ENCODE peak calls at places on chromosomes 11 and 22, in ten cellular contexts. One of them, this sample, is unnamed.

GRCh38 chr22:35915477-35916013 is 113.1 kb downstream of the RBFOX2 start:
- DNase-seq in GM12892: no peak
- DNase-seq in sigmoid colon: no peak
- DNase-seq in HCT116: no peak
- DNase-seq in stomach: no peak
- DNase-seq in transverse colon: no peak
- DNase-seq in HepG2: no peak
- DNase-seq in esophagus muscularis mucosa: no peak
- DNase-seq in prostate gland: no peak
- DNase-seq in GM12891: no peak
- DNase-seq in this sample: no peak

GRCh38 chr11:121714356-121714755 is 261.6 kb upstream of the SORL1-AS1 start:
- DNase-seq in GM12892: no peak
- DNase-seq in sigmoid colon: no peak
- DNase-seq in HCT116: no peak
- DNase-seq in stomach: no peak
- DNase-seq in transverse colon: no peak
- DNase-seq in HepG2: no peak
- DNase-seq in esophagus muscularis mucosa: no peak
- DNase-seq in prostate gland: no peak
- DNase-seq in GM12891: no peak
- DNase-seq in this sample: no peak

GRCh38 chr11:36601145-36601544 is 3.1 kb upstream of the RAG2 start:
- DNase-seq in GM12892: no peak
- DNase-seq in sigmoid colon: no peak
- DNase-seq in HCT116: no peak
- DNase-seq in stomach: no peak
- DNase-seq in transverse colon: no peak
- DNase-seq in HepG2: no peak
- DNase-seq in esophagus muscularis mucosa: no peak
- DNase-seq in prostate gland: no peak
- DNase-seq in GM12891: no peak
- DNase-seq in this sample: no peak

GRCh38 chr11:118608268-118609214 is 1.1 kb downstream of the PHLDB1 start:
- DNase-seq in GM12892: no peak
- DNase-seq in sigmoid colon: peak
- DNase-seq in HCT116: no peak
- DNase-seq in stomach: peak
- DNase-seq in transverse colon: peak
- DNase-seq in HepG2: no peak
- DNase-seq in esophagus muscularis mucosa: no peak
- DNase-seq in prostate gland: no peak
- DNase-seq in GM12891: no peak
- DNase-seq in this sample: peak

GRCh38 chr22:39457546-39458442 is 982 bp downstream of the MGAT3 start:
- DNase-seq in GM12892: peak
- DNase-seq in sigmoid colon: no peak
- DNase-seq in HCT116: no peak
- DNase-seq in stomach: no peak
- DNase-seq in transverse colon: no peak
- DNase-seq in HepG2: no peak
- DNase-seq in esophagus muscularis mucosa: no peak
- DNase-seq in prostate gland: no peak
- DNase-seq in GM12891: peak
- DNase-seq in this sample: peak

GRCh38 chr11:26766996-26767395 is 45.1 kb upstream of the SLC5A12 start:
- DNase-seq in GM12892: no peak
- DNase-seq in sigmoid colon: no peak
- DNase-seq in HCT116: no peak
- DNase-seq in stomach: no peak
- DNase-seq in transverse colon: no peak
- DNase-seq in HepG2: no peak
- DNase-seq in esophagus muscularis mucosa: no peak
- DNase-seq in prostate gland: no peak
- DNase-seq in GM12891: no peak
- DNase-seq in this sample: no peak

GRCh38 chr22:39384750-39385480 is 14.7 kb upstream of the TAB1 start:
- DNase-seq in GM12892: no peak
- DNase-seq in sigmoid colon: no peak
- DNase-seq in HCT116: no peak
- DNase-seq in stomach: no peak
- DNase-seq in transverse colon: no peak
- DNase-seq in HepG2: peak
- DNase-seq in esophagus muscularis mucosa: no peak
- DNase-seq in prostate gland: no peak
- DNase-seq in GM12891: no peak
- DNase-seq in this sample: no peak

GRCh38 chr11:96358321-96358720 is 15.3 kb upstream of the MAML2 start:
- DNase-seq in GM12892: no peak
- DNase-seq in sigmoid colon: no peak
- DNase-seq in HCT116: no peak
- DNase-seq in stomach: no peak
- DNase-seq in transverse colon: no peak
- DNase-seq in HepG2: no peak
- DNase-seq in esophagus muscularis mucosa: no peak
- DNase-seq in prostate gland: no peak
- DNase-seq in GM12891: no peak
- DNase-seq in this sample: no peak

GRCh38 chr11:133934599-133935550 is 21.9 kb downstream of the IGSF9B start:
- DNase-seq in GM12892: no peak
- DNase-seq in sigmoid colon: no peak
- DNase-seq in HCT116: peak
- DNase-seq in stomach: no peak
- DNase-seq in transverse colon: peak
- DNase-seq in HepG2: peak
- DNase-seq in esophagus muscularis mucosa: no peak
- DNase-seq in prostate gland: no peak
- DNase-seq in GM12891: no peak
- DNase-seq in this sample: peak

GRCh38 chr22:31281733-31282132 is 10.6 kb downstream of the PIK3IP1 start:
- DNase-seq in GM12892: no peak
- DNase-seq in sigmoid colon: peak
- DNase-seq in HCT116: no peak
- DNase-seq in stomach: no peak
- DNase-seq in transverse colon: no peak
- DNase-seq in HepG2: no peak
- DNase-seq in esophagus muscularis mucosa: no peak
- DNase-seq in prostate gland: no peak
- DNase-seq in GM12891: no peak
- DNase-seq in this sample: no peak

GRCh38 chr11:100855466-100856067 is 168.5 kb downstream of the ARHGAP42 start:
- DNase-seq in GM12892: no peak
- DNase-seq in sigmoid colon: no peak
- DNase-seq in HCT116: peak
- DNase-seq in stomach: no peak
- DNase-seq in transverse colon: no peak
- DNase-seq in HepG2: peak
- DNase-seq in esophagus muscularis mucosa: no peak
- DNase-seq in prostate gland: no peak
- DNase-seq in GM12891: no peak
- DNase-seq in this sample: no peak

GRCh38 chr11:81005595-81005994 is 1564.8 kb upstream of the TENM4 start:
- DNase-seq in GM12892: no peak
- DNase-seq in sigmoid colon: no peak
- DNase-seq in HCT116: no peak
- DNase-seq in stomach: no peak
- DNase-seq in transverse colon: no peak
- DNase-seq in HepG2: no peak
- DNase-seq in esophagus muscularis mucosa: no peak
- DNase-seq in prostate gland: no peak
- DNase-seq in GM12891: no peak
- DNase-seq in this sample: no peak

GRCh38 chr11:124079631-124080318 is 35.5 kb upstream of the VWA5A start:
- DNase-seq in GM12892: no peak
- DNase-seq in sigmoid colon: no peak
- DNase-seq in HCT116: no peak
- DNase-seq in stomach: no peak
- DNase-seq in transverse colon: no peak
- DNase-seq in HepG2: no peak
- DNase-seq in esophagus muscularis mucosa: no peak
- DNase-seq in prostate gland: no peak
- DNase-seq in GM12891: no peak
- DNase-seq in this sample: no peak

GRCh38 chr22:24037851-24038765 is 27.0 kb downstream of the CABIN1 start:
- DNase-seq in GM12892: no peak
- DNase-seq in sigmoid colon: no peak
- DNase-seq in HCT116: no peak
- DNase-seq in stomach: peak
- DNase-seq in transverse colon: no peak
- DNase-seq in HepG2: no peak
- DNase-seq in esophagus muscularis mucosa: peak
- DNase-seq in prostate gland: peak
- DNase-seq in GM12891: no peak
- DNase-seq in this sample: no peak

GRCh38 chr22:34669001-34669400 is 397.0 kb upstream of the ISX start:
- DNase-seq in GM12892: no peak
- DNase-seq in sigmoid colon: no peak
- DNase-seq in HCT116: no peak
- DNase-seq in stomach: no peak
- DNase-seq in transverse colon: no peak
- DNase-seq in HepG2: no peak
- DNase-seq in esophagus muscularis mucosa: no peak
- DNase-seq in prostate gland: no peak
- DNase-seq in GM12891: no peak
- DNase-seq in this sample: no peak

GRCh38 chr22:40176921-40177737 is 596 bp upstream of the TNRC6B start:
- DNase-seq in GM12892: no peak
- DNase-seq in sigmoid colon: no peak
- DNase-seq in HCT116: no peak
- DNase-seq in stomach: peak
- DNase-seq in transverse colon: peak
- DNase-seq in HepG2: peak
- DNase-seq in esophagus muscularis mucosa: no peak
- DNase-seq in prostate gland: peak
- DNase-seq in GM12891: no peak
- DNase-seq in this sample: peak

GRCh38 chr11:109733245-109733644 is 311.3 kb downstream of the C11orf87 start:
- DNase-seq in GM12892: no peak
- DNase-seq in sigmoid colon: no peak
- DNase-seq in HCT116: no peak
- DNase-seq in stomach: no peak
- DNase-seq in transverse colon: no peak
- DNase-seq in HepG2: no peak
- DNase-seq in esophagus muscularis mucosa: no peak
- DNase-seq in prostate gland: no peak
- DNase-seq in GM12891: no peak
- DNase-seq in this sample: no peak

DNA sequence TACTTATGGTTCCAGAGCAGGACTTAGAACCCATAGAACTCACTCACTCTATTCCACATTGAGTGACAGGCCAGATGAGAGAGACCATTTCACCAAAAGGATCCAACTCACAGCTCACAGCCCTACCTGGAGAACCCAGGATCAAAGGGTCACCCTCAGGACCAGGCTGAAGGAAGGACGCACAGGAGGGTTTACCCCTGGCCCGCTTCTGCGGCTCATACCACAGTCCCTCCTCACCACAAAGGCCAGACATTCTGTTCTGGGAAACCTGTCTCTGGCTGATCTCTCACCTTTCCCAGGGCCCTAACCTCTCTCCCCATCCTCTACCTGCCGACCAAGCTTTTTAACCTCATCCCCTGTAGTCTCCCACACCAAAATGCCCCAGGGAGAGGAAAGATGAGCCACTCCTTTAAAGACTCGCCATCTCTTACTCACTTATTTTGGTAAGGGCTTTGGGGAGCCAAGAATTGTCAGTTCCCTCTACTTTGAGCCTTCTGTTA is 4.7 kb downstream of the FOSL1 start:
- DNase-seq in GM12892: no peak
- DNase-seq in sigmoid colon: no peak
- DNase-seq in HCT116: no peak
- DNase-seq in stomach: no peak
- DNase-seq in transverse colon: no peak
- DNase-seq in HepG2: no peak
- DNase-seq in esophagus muscularis mucosa: no peak
- DNase-seq in prostate gland: no peak
- DNase-seq in GM12891: no peak
- DNase-seq in this sample: no peak
- TF ChIP-seq POLR2AphosphoS5 in GM12892: no peak
- TF ChIP-seq POLR2AphosphoS5 in sigmoid colon: no peak
- TF ChIP-seq POLR2AphosphoS5 in HCT116: no peak
- TF ChIP-seq POLR2AphosphoS5 in stomach: no peak
- TF ChIP-seq POLR2AphosphoS5 in transverse colon: no peak
- TF ChIP-seq POLR2AphosphoS5 in HepG2: no peak
- TF ChIP-seq POLR2AphosphoS5 in esophagus muscularis mucosa: no peak
- TF ChIP-seq POLR2AphosphoS5 in prostate gland: no peak
- TF ChIP-seq POLR2AphosphoS5 in GM12891: no peak
- TF ChIP-seq POLR2AphosphoS5 in this sample: no peak

GRCh38 chr11:2389344-2390026 is 11.1 kb upstream of the TSSC4 start:
- DNase-seq in GM12892: no peak
- DNase-seq in sigmoid colon: no peak
- DNase-seq in HCT116: no peak
- DNase-seq in stomach: no peak
- DNase-seq in transverse colon: no peak
- DNase-seq in HepG2: no peak
- DNase-seq in esophagus muscularis mucosa: no peak
- DNase-seq in prostate gland: no peak
- DNase-seq in GM12891: no peak
- DNase-seq in this sample: peak
- TF ChIP-seq POLR2AphosphoS5 in GM12892: no peak
- TF ChIP-seq POLR2AphosphoS5 in sigmoid colon: no peak
- TF ChIP-seq POLR2AphosphoS5 in HCT116: no peak
- TF ChIP-seq POLR2AphosphoS5 in stomach: no peak
- TF ChIP-seq POLR2AphosphoS5 in transverse colon: no peak
- TF ChIP-seq POLR2AphosphoS5 in HepG2: no peak
- TF ChIP-seq POLR2AphosphoS5 in esophagus muscularis mucosa: no peak
- TF ChIP-seq POLR2AphosphoS5 in prostate gland: no peak
- TF ChIP-seq POLR2AphosphoS5 in GM12891: no peak
- TF ChIP-seq POLR2AphosphoS5 in this sample: no peak

DNA sequence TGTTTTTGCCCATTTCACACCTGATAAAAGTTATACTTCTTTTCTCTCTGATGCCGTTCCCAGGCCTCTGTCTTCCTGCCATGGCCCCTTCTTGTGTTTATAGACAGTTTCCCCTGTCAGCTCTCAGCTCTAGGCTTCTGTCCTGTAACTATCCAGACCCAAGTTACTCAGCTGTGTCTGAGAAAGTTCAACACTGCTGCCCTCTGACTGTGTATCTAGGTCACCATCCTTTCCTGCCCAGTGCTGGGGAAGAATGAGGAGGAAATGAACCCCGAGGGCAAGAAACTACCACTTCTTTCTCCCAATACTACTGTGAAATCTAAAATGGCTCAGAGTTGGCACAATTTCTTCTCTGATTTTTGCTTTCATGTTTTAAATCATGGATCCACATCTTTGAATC is 29.6 kb downstream of the SNX19 start:
- DNase-seq in GM12892: no peak
- DNase-seq in sigmoid colon: no peak
- DNase-seq in HCT116: no peak
- DNase-seq in stomach: no peak
- DNase-seq in transverse colon: no peak
- DNase-seq in HepG2: no peak
- DNase-seq in esophagus muscularis mucosa: no peak
- DNase-seq in prostate gland: no peak
- DNase-seq in GM12891: no peak
- DNase-seq in this sample: no peak
- TF ChIP-seq POLR2AphosphoS5 in GM12892: no peak
- TF ChIP-seq POLR2AphosphoS5 in sigmoid colon: no peak
- TF ChIP-seq POLR2AphosphoS5 in HCT116: no peak
- TF ChIP-seq POLR2AphosphoS5 in stomach: no peak
- TF ChIP-seq POLR2AphosphoS5 in transverse colon: no peak
- TF ChIP-seq POLR2AphosphoS5 in HepG2: no peak
- TF ChIP-seq POLR2AphosphoS5 in esophagus muscularis mucosa: no peak
- TF ChIP-seq POLR2AphosphoS5 in prostate gland: no peak
- TF ChIP-seq POLR2AphosphoS5 in GM12891: no peak
- TF ChIP-seq POLR2AphosphoS5 in this sample: no peak

GRCh38 chr11:60377737-60378136 is 595 bp upstream of the MS4A7 start:
- DNase-seq in GM12892: peak
- DNase-seq in sigmoid colon: peak
- DNase-seq in HCT116: no peak
- DNase-seq in stomach: no peak
- DNase-seq in transverse colon: peak
- DNase-seq in HepG2: no peak
- DNase-seq in esophagus muscularis mucosa: no peak
- DNase-seq in prostate gland: no peak
- DNase-seq in GM12891: no peak
- DNase-seq in this sample: peak
- TF ChIP-seq POLR2AphosphoS5 in GM12892: peak
- TF ChIP-seq POLR2AphosphoS5 in sigmoid colon: peak
- TF ChIP-seq POLR2AphosphoS5 in HCT116: no peak
- TF ChIP-seq POLR2AphosphoS5 in stomach: no peak
- TF ChIP-seq POLR2AphosphoS5 in transverse colon: no peak
- TF ChIP-seq POLR2AphosphoS5 in HepG2: no peak
- TF ChIP-seq POLR2AphosphoS5 in esophagus muscularis mucosa: no peak
- TF ChIP-seq POLR2AphosphoS5 in prostate gland: no peak
- TF ChIP-seq POLR2AphosphoS5 in GM12891: no peak
- TF ChIP-seq POLR2AphosphoS5 in this sample: peak

This sample was measured in spleen.